ENCODE peak calls at places on chromosomes 7 and 10, in ten cellular contexts. One of them, this sample, is unnamed.

GRCh38 chr7:53218730-53219504 is 183.5 kb downstream of the POM121L12 start:
- DNase-seq in keratinocyte: no peak
- DNase-seq in CD4-positive, alpha-beta T cell: no peak
- DNase-seq in nephron progenitor cell: peak
- DNase-seq in pancreas: no peak
- DNase-seq in prostate gland: no peak
- DNase-seq in BJ: no peak
- DNase-seq in hepatocyte: peak
- DNase-seq in AG09309: no peak
- DNase-seq in CD8-positive, alpha-beta T cell: no peak
- DNase-seq in this sample: no peak

GRCh38 chr10:30134546-30134945 is 75.2 kb upstream of the JCAD start:
- DNase-seq in keratinocyte: no peak
- DNase-seq in CD4-positive, alpha-beta T cell: no peak
- DNase-seq in nephron progenitor cell: no peak
- DNase-seq in pancreas: no peak
- DNase-seq in prostate gland: no peak
- DNase-seq in BJ: no peak
- DNase-seq in hepatocyte: no peak
- DNase-seq in AG09309: no peak
- DNase-seq in CD8-positive, alpha-beta T cell: no peak
- DNase-seq in this sample: no peak

GRCh38 chr10:1240341-1240775 is 184.2 kb downstream of the WDR37 start:
- DNase-seq in keratinocyte: no peak
- DNase-seq in CD4-positive, alpha-beta T cell: no peak
- DNase-seq in nephron progenitor cell: peak
- DNase-seq in pancreas: no peak
- DNase-seq in prostate gland: no peak
- DNase-seq in BJ: no peak
- DNase-seq in hepatocyte: no peak
- DNase-seq in AG09309: no peak
- DNase-seq in CD8-positive, alpha-beta T cell: peak
- DNase-seq in this sample: peak

GRCh38 chr10:27819781-27820531 is 74.3 kb upstream of the MKX start:
- DNase-seq in keratinocyte: no peak
- DNase-seq in CD4-positive, alpha-beta T cell: no peak
- DNase-seq in nephron progenitor cell: no peak
- DNase-seq in pancreas: peak
- DNase-seq in prostate gland: no peak
- DNase-seq in BJ: peak
- DNase-seq in hepatocyte: peak
- DNase-seq in AG09309: peak
- DNase-seq in CD8-positive, alpha-beta T cell: no peak
- DNase-seq in this sample: no peak

GRCh38 chr7:82443801-82444219 is 233 bp upstream of the CACNA2D1 start:
- DNase-seq in keratinocyte: no peak
- DNase-seq in CD4-positive, alpha-beta T cell: no peak
- DNase-seq in nephron progenitor cell: peak
- DNase-seq in pancreas: peak
- DNase-seq in prostate gland: peak
- DNase-seq in BJ: peak
- DNase-seq in hepatocyte: peak
- DNase-seq in AG09309: peak
- DNase-seq in CD8-positive, alpha-beta T cell: no peak
- DNase-seq in this sample: no peak

GRCh38 chr7:35596061-35596460 is 98.9 kb downstream of the HERPUD2 start:
- DNase-seq in keratinocyte: no peak
- DNase-seq in CD4-positive, alpha-beta T cell: no peak
- DNase-seq in nephron progenitor cell: no peak
- DNase-seq in pancreas: no peak
- DNase-seq in prostate gland: no peak
- DNase-seq in BJ: no peak
- DNase-seq in hepatocyte: no peak
- DNase-seq in AG09309: no peak
- DNase-seq in CD8-positive, alpha-beta T cell: no peak
- DNase-seq in this sample: no peak

GRCh38 chr7:44602576-44602910 is 3.9 kb upstream of the OGDH start:
- DNase-seq in keratinocyte: no peak
- DNase-seq in CD4-positive, alpha-beta T cell: no peak
- DNase-seq in nephron progenitor cell: no peak
- DNase-seq in pancreas: no peak
- DNase-seq in prostate gland: no peak
- DNase-seq in BJ: no peak
- DNase-seq in hepatocyte: no peak
- DNase-seq in AG09309: no peak
- DNase-seq in CD8-positive, alpha-beta T cell: no peak
- DNase-seq in this sample: no peak

GRCh38 chr10:3668276-3668960 is 116.6 kb downstream of the KLF6 start:
- DNase-seq in keratinocyte: peak
- DNase-seq in CD4-positive, alpha-beta T cell: peak
- DNase-seq in nephron progenitor cell: peak
- DNase-seq in pancreas: peak
- DNase-seq in prostate gland: peak
- DNase-seq in BJ: peak
- DNase-seq in hepatocyte: peak
- DNase-seq in AG09309: peak
- DNase-seq in CD8-positive, alpha-beta T cell: peak
- DNase-seq in this sample: no peak

GRCh38 chr7:38506004-38506403 is 125.2 kb downstream of the AMPH start:
- DNase-seq in keratinocyte: no peak
- DNase-seq in CD4-positive, alpha-beta T cell: no peak
- DNase-seq in nephron progenitor cell: no peak
- DNase-seq in pancreas: no peak
- DNase-seq in prostate gland: no peak
- DNase-seq in BJ: no peak
- DNase-seq in hepatocyte: no peak
- DNase-seq in AG09309: peak
- DNase-seq in CD8-positive, alpha-beta T cell: no peak
- DNase-seq in this sample: no peak

GRCh38 chr10:59586407-59586891 is 123.2 kb downstream of the SLC16A9 start:
- DNase-seq in keratinocyte: no peak
- DNase-seq in CD4-positive, alpha-beta T cell: no peak
- DNase-seq in nephron progenitor cell: no peak
- DNase-seq in pancreas: no peak
- DNase-seq in prostate gland: peak
- DNase-seq in BJ: no peak
- DNase-seq in hepatocyte: no peak
- DNase-seq in AG09309: no peak
- DNase-seq in CD8-positive, alpha-beta T cell: no peak
- DNase-seq in this sample: no peak
- TF ChIP-seq CTCF in keratinocyte: no peak
- TF ChIP-seq CTCF in CD4-positive, alpha-beta T cell: no peak
- TF ChIP-seq CTCF in nephron progenitor cell: no peak
- TF ChIP-seq CTCF in pancreas: no peak
- TF ChIP-seq CTCF in prostate gland: no peak
- TF ChIP-seq CTCF in BJ: no peak
- TF ChIP-seq CTCF in hepatocyte: no peak
- TF ChIP-seq CTCF in AG09309: no peak
- TF ChIP-seq CTCF in CD8-positive, alpha-beta T cell: no peak
- TF ChIP-seq CTCF in this sample: no peak

DNA sequence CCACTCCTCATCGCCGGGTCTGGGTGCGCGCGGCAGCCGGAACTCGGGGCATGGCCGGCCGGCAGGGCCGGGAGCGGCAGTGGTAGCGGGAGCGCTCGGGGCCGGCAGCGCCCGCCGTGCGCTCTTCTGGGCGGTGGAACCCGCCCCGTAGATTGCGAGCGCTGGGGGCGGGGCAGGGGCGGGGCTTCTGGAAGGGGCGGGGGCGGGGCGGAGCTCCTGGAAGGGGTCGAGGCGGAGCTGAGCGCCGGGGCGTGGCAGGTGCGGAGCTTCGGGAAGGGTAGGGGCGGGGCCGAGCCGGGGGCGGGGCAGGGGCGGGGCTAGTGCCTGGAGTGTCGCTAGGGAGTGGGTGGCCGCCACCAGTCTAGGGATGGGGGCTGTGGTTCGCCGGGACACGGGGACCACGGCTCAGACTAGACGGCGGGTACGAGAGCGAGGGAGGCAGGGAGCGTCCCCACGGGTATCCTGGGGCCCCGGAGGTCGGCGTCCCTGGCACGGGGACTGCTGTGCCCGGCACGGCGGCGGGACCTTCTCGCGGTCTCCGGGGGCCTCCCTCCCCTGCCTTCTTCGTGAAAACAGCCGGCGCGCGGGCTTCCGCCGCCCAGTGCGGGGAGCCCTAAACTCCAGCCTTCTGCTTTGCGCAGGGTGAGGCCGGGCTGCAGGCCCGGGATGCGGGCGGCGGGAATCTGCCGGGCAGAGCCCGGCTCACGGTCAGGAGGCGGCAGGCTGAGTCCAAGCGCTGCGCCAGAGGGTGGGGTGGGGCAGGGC is at the start of gene STK32C:
- DNase-seq in keratinocyte: peak
- DNase-seq in CD4-positive, alpha-beta T cell: peak
- DNase-seq in nephron progenitor cell: peak
- DNase-seq in pancreas: peak
- DNase-seq in prostate gland: peak
- DNase-seq in BJ: no peak
- DNase-seq in hepatocyte: peak
- DNase-seq in AG09309: peak
- DNase-seq in CD8-positive, alpha-beta T cell: peak
- DNase-seq in this sample: peak
- TF ChIP-seq CTCF in keratinocyte: no peak
- TF ChIP-seq CTCF in CD4-positive, alpha-beta T cell: no peak
- TF ChIP-seq CTCF in nephron progenitor cell: no peak
- TF ChIP-seq CTCF in pancreas: no peak
- TF ChIP-seq CTCF in prostate gland: no peak
- TF ChIP-seq CTCF in BJ: no peak
- TF ChIP-seq CTCF in hepatocyte: no peak
- TF ChIP-seq CTCF in AG09309: no peak
- TF ChIP-seq CTCF in CD8-positive, alpha-beta T cell: no peak
- TF ChIP-seq CTCF in this sample: no peak

DNA sequence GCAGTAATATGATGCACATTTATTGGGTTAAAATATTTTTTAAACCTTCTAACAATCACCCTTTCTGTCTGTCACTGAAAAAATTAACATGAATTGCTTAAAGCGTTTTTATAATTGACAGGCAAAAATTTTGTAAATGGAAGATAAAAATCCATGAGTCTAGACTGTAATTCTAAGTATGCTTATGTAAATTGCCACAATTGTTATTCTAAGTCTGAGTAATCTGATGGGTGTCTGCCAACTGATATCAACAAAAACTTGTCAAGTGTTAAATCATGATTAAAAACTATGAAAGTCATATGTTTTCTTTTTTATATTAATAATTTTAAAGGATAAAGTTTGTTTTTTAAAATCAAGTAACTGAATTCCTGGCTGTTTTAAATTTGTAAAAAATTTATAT is 208.2 kb downstream of the CDK14 start:
- DNase-seq in keratinocyte: no peak
- DNase-seq in CD4-positive, alpha-beta T cell: no peak
- DNase-seq in nephron progenitor cell: no peak
- DNase-seq in pancreas: no peak
- DNase-seq in prostate gland: no peak
- DNase-seq in BJ: no peak
- DNase-seq in hepatocyte: no peak
- DNase-seq in AG09309: no peak
- DNase-seq in CD8-positive, alpha-beta T cell: no peak
- DNase-seq in this sample: no peak
- TF ChIP-seq CTCF in keratinocyte: no peak
- TF ChIP-seq CTCF in CD4-positive, alpha-beta T cell: no peak
- TF ChIP-seq CTCF in nephron progenitor cell: no peak
- TF ChIP-seq CTCF in pancreas: no peak
- TF ChIP-seq CTCF in prostate gland: no peak
- TF ChIP-seq CTCF in BJ: no peak
- TF ChIP-seq CTCF in hepatocyte: no peak
- TF ChIP-seq CTCF in AG09309: no peak
- TF ChIP-seq CTCF in CD8-positive, alpha-beta T cell: no peak
- TF ChIP-seq CTCF in this sample: no peak

GRCh38 chr7:151131622-151132293 is 35.7 kb downstream of the GBX1 start:
- DNase-seq in keratinocyte: no peak
- DNase-seq in CD4-positive, alpha-beta T cell: no peak
- DNase-seq in nephron progenitor cell: no peak
- DNase-seq in pancreas: no peak
- DNase-seq in prostate gland: no peak
- DNase-seq in BJ: no peak
- DNase-seq in hepatocyte: no peak
- DNase-seq in AG09309: no peak
- DNase-seq in CD8-positive, alpha-beta T cell: no peak
- DNase-seq in this sample: no peak
- TF ChIP-seq CTCF in keratinocyte: no peak
- TF ChIP-seq CTCF in CD4-positive, alpha-beta T cell: no peak
- TF ChIP-seq CTCF in nephron progenitor cell: no peak
- TF ChIP-seq CTCF in pancreas: no peak
- TF ChIP-seq CTCF in prostate gland: no peak
- TF ChIP-seq CTCF in BJ: no peak
- TF ChIP-seq CTCF in hepatocyte: no peak
- TF ChIP-seq CTCF in AG09309: no peak
- TF ChIP-seq CTCF in CD8-positive, alpha-beta T cell: no peak
- TF ChIP-seq CTCF in this sample: no peak

GRCh38 chr7:155862088-155862487 is 49.8 kb upstream of the SHH start:
- DNase-seq in keratinocyte: no peak
- DNase-seq in CD4-positive, alpha-beta T cell: no peak
- DNase-seq in nephron progenitor cell: no peak
- DNase-seq in pancreas: no peak
- DNase-seq in prostate gland: no peak
- DNase-seq in BJ: no peak
- DNase-seq in hepatocyte: no peak
- DNase-seq in AG09309: no peak
- DNase-seq in CD8-positive, alpha-beta T cell: no peak
- DNase-seq in this sample: no peak
- TF ChIP-seq CTCF in keratinocyte: no peak
- TF ChIP-seq CTCF in CD4-positive, alpha-beta T cell: no peak
- TF ChIP-seq CTCF in nephron progenitor cell: no peak
- TF ChIP-seq CTCF in pancreas: no peak
- TF ChIP-seq CTCF in prostate gland: no peak
- TF ChIP-seq CTCF in BJ: no peak
- TF ChIP-seq CTCF in hepatocyte: no peak
- TF ChIP-seq CTCF in AG09309: no peak
- TF ChIP-seq CTCF in CD8-positive, alpha-beta T cell: no peak
- TF ChIP-seq CTCF in this sample: no peak

DNA sequence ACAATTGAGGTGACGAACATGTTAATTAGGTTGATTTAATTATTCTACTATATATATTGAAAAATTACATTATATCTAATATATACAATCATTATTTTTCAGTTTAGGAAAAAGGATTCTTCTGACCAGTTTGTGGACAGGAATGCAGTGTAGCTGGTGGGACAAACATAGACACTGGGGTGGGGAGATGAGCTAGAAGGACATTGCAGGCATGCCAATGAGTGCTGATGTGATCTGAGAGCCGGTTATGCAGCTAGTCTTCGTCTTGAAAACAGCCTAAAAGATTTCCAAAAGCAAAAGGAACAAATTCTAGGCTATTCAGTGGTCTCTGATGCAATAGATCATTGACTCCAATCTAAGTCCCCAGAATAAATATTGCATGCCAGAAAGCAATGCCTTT is 31.1 kb upstream of the MALRD1 start:
- DNase-seq in keratinocyte: no peak
- DNase-seq in CD4-positive, alpha-beta T cell: no peak
- DNase-seq in nephron progenitor cell: no peak
- DNase-seq in pancreas: no peak
- DNase-seq in prostate gland: no peak
- DNase-seq in BJ: no peak
- DNase-seq in hepatocyte: no peak
- DNase-seq in AG09309: no peak
- DNase-seq in CD8-positive, alpha-beta T cell: no peak
- DNase-seq in this sample: no peak
- TF ChIP-seq CTCF in keratinocyte: no peak
- TF ChIP-seq CTCF in CD4-positive, alpha-beta T cell: no peak
- TF ChIP-seq CTCF in nephron progenitor cell: no peak
- TF ChIP-seq CTCF in pancreas: no peak
- TF ChIP-seq CTCF in prostate gland: no peak
- TF ChIP-seq CTCF in BJ: no peak
- TF ChIP-seq CTCF in hepatocyte: no peak
- TF ChIP-seq CTCF in AG09309: no peak
- TF ChIP-seq CTCF in CD8-positive, alpha-beta T cell: no peak
- TF ChIP-seq CTCF in this sample: no peak

This sample was measured in mesothelial cell of epicardium.